ENCODE peak calls at places on chromosomes 11 and 22, in four cellular contexts. K is HepG2, Y is GM12878, B is SK-N-SH. C is an unnamed sample.

GRCh38 chr22:21752276-21752675 is 16.7 kb upstream of the YPEL1 start:
- DNase-seq in K (no peak), Y (no peak), B (no peak), C (no peak)

GRCh38 chr11:44832452-44832851 is 105.7 kb downstream of the TSPAN18 start:
- DNase-seq in K (no peak), Y (no peak), B (no peak), C (no peak)

GRCh38 chr11:34439521-34440258 is 956 bp downstream of the CAT start:
- DNase-seq in K (peak), Y (no peak), B (peak), C (no peak)

GRCh38 chr11:58616594-58616993 is 5.9 kb upstream of the CNTF start:
- DNase-seq in K (no peak), Y (no peak), B (no peak), C (no peak)

GRCh38 chr11:123363556-123363955 is 66.5 kb upstream of the GRAMD1B start:
- DNase-seq in K (no peak), Y (no peak), B (no peak), C (no peak)

GRCh38 chr11:61974766-61975631 is 7.6 kb upstream of the FTH1 start:
- DNase-seq in K (peak), Y (no peak), B (no peak), C (no peak)

GRCh38 chr11:1750840-1751520 is 585 bp upstream of the IFITM10 start:
- DNase-seq in K (no peak), Y (no peak), B (peak), C (no peak)

GRCh38 chr11:969651-970205 is 44.1 kb downstream of the AP2A2 start:
- DNase-seq in K (no peak), Y (no peak), B (no peak), C (no peak)

GRCh38 chr11:102800774-102801173 is 2.8 kb upstream of the MMP1 start:
- DNase-seq in K (no peak), Y (no peak), B (no peak), C (no peak)

GRCh38 chr11:69278091-69278867 is 15.7 kb upstream of the MYEOV start:
- DNase-seq in K (no peak), Y (no peak), B (no peak), C (no peak)

GRCh38 chr11:2673250-2673610 is 26.6 kb downstream of the KCNQ1OT1 start:
- DNase-seq in K (no peak), Y (no peak), B (no peak), C (no peak)

GRCh38 chr22:49656291-49656851 is 171.3 kb downstream of the BRD1 start:
- DNase-seq in K (no peak), Y (no peak), B (no peak), C (no peak)

DNA sequence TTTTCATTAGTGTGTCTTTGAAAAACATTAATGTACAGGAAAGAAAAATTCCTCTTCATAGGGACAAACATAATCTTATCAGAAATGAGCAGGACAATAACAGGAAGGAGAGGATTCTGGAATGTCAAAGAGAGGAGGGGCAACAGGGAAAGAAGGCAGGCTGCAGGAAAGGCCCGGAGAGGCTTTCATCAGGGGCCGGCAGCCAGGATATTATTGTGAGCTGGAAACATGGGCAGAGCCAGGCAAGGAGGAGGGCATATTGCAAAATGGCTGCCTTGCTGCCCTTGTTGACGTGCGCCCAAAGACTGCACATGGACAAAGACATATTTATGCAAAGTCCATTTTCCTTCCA is 433.7 kb downstream of the ETS1 start:
- DNase-seq in K (no peak), Y (no peak), B (no peak), C (no peak)
- TF ChIP-seq NFIC in K (no peak), Y (no peak), B (no peak), C (no peak)

DNA sequence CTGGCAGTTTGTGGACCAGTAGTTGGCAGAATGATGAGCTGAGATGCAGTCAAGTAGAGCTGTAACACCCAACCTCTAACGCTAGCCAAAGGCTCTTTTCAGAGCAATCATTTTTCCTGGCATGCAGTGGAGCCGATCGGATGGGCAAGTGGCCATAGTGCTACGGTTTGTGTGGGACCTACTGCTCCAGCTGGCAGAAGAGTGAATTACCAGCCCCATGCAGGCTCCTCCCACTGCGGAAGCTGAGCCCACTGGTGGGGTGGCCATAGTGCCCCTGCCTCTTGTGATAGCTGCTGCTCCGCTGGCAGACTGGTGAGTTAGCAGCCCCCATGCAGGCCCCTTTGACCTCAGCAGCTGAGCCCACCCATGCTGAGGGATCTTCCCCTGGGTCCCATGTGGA is 27.0 kb upstream of the SC5D start:
- DNase-seq in K (no peak), Y (no peak), B (no peak), C (peak)
- TF ChIP-seq NFIC in K (no peak), Y (no peak), B (no peak), C (no peak)

DNA sequence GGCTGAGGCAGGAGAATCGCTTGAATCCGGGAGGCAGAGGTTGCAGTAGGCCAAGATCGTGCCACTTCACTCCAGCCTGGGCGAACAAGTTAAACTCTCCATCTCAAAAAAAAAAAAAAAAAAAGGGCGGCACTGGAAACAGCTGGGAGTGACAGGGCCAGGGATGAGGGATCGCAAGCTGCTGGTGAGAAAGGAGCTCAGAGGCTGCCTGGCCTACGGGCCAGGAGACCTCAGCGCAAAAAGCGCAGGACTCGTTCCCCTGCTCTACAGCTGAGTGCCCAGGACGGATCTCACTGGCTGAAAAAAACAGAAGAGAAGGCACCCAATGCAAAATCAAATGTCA is 680 bp upstream of the NUP50 start:
- DNase-seq in K (no peak), Y (no peak), B (peak), C (peak)
- TF ChIP-seq NFIC in K (no peak), Y (no peak), B (no peak), C (no peak)

GRCh38 chr22:24146190-24146616 is 35.1 kb upstream of the SUSD2 start:
- DNase-seq in K (peak), Y (no peak), B (peak), C (peak)
- TF ChIP-seq NFIC in K (no peak), Y (no peak), B (no peak), C (no peak)

DNA sequence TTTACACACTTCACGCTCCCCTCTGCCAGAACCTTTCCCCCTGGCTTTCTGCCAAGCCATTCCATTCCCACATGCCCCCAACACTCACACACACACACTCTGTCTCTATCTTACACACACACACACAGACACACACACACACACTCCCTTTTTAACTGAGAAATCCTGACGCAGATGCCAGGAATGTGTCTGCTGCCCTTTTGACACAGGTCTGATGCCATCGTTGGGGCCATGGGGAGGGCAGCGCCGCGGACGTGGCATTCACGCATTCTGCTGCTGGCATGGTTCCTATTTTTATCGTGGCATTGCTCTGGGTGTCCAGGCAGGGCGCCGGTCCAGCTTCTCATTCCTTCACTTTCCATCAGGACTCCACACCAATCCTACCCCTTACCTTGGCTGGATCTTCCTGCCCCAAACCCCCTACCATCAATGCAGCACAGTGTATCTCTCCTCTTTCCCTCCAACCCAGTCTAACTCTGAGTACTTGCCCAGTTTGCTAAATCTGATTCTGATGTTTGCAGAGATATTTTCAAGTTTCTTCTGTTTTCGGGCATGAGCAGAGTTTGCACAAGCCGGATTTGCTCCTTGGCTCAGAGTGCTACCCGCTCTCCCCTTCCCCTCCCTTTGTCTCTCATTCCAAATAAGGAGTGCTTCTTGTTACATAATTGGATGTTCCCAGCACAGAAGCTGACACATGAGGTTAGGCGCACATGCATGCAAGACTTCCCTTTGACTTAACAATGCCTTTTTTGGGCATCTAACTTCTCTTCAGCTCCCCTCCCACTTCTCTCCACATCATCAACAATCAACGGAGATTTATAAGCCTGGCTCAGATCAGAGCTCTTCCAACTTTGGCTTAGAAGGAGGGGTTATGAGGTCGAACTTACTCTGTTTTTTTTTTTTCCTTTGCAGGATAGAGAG is 18.8 kb downstream of the SNX19 start:
- DNase-seq in K (no peak), Y (no peak), B (no peak), C (no peak)
- TF ChIP-seq NFIC in K (no peak), Y (no peak), B (peak), C (peak)

GRCh38 chr22:19800761-19801244 is 40.2 kb downstream of the TBX1 start:
- DNase-seq in K (peak), Y (no peak), B (peak), C (no peak)
- TF ChIP-seq NFIC in K (no peak), Y (no peak), B (no peak), C (no peak)

GRCh38 chr22:33747576-33748180 is 172.6 kb downstream of the LARGE1 start:
- DNase-seq in K (no peak), Y (no peak), B (peak), C (no peak)
- TF ChIP-seq NFIC in K (no peak), Y (no peak), B (no peak), C (no peak)

C was measured in K562.